ENCODE peak calls at places on chromosomes 11 and 22, in four cellular contexts. One of them, this sample, is unnamed.

GRCh38 chr11:61969838-61970452 is 2.5 kb upstream of the FTH1 start:
- DNase-seq in activated CD4-positive, alpha-beta T cell treated with anti-CD3 and anti-CD28 coated beads for 48 hours: no peak
- DNase-seq in activated gamma-delta T cell treated with Interleukin-2 at 50 U/mL for 16 hours: no peak
- DNase-seq in left ventricle myocardium inferior: no peak
- DNase-seq in this sample: no peak

GRCh38 chr11:830295-831131 is 2.2 kb upstream of the CD151 start:
- DNase-seq in activated CD4-positive, alpha-beta T cell treated with anti-CD3 and anti-CD28 coated beads for 48 hours: peak; percentile 71
- DNase-seq in activated gamma-delta T cell treated with Interleukin-2 at 50 U/mL for 16 hours: peak; percentile 66
- DNase-seq in left ventricle myocardium inferior: peak; percentile 83
- DNase-seq in this sample: peak; percentile 81

GRCh38 chr22:39527481-39527961 is 5.0 kb downstream of the RPS19BP1 start:
- DNase-seq in activated CD4-positive, alpha-beta T cell treated with anti-CD3 and anti-CD28 coated beads for 48 hours: no peak
- DNase-seq in activated gamma-delta T cell treated with Interleukin-2 at 50 U/mL for 16 hours: no peak
- DNase-seq in left ventricle myocardium inferior: no peak
- DNase-seq in this sample: no peak

GRCh38 chr11:59076876-59077571 is 9.1 kb upstream of the GLYATL1B start:
- DNase-seq in activated CD4-positive, alpha-beta T cell treated with anti-CD3 and anti-CD28 coated beads for 48 hours: no peak
- DNase-seq in activated gamma-delta T cell treated with Interleukin-2 at 50 U/mL for 16 hours: no peak
- DNase-seq in left ventricle myocardium inferior: no peak
- DNase-seq in this sample: peak; percentile 49

GRCh38 chr22:44076825-44077224 is 52.7 kb downstream of the PARVB start:
- DNase-seq in activated CD4-positive, alpha-beta T cell treated with anti-CD3 and anti-CD28 coated beads for 48 hours: no peak
- DNase-seq in activated gamma-delta T cell treated with Interleukin-2 at 50 U/mL for 16 hours: no peak
- DNase-seq in left ventricle myocardium inferior: no peak
- DNase-seq in this sample: no peak

GRCh38 chr22:27990879-27991278 is 71.8 kb upstream of the PITPNB start:
- DNase-seq in activated CD4-positive, alpha-beta T cell treated with anti-CD3 and anti-CD28 coated beads for 48 hours: no peak
- DNase-seq in activated gamma-delta T cell treated with Interleukin-2 at 50 U/mL for 16 hours: no peak
- DNase-seq in left ventricle myocardium inferior: peak; percentile 81
- DNase-seq in this sample: no peak

GRCh38 chr11:2537896-2538855 is 93.4 kb downstream of the KCNQ1 start:
- DNase-seq in activated CD4-positive, alpha-beta T cell treated with anti-CD3 and anti-CD28 coated beads for 48 hours: no peak
- DNase-seq in activated gamma-delta T cell treated with Interleukin-2 at 50 U/mL for 16 hours: no peak
- DNase-seq in left ventricle myocardium inferior: no peak
- DNase-seq in this sample: no peak

GRCh38 chr11:27618591-27618990 is 81.7 kb downstream of the BDNF start:
- DNase-seq in activated CD4-positive, alpha-beta T cell treated with anti-CD3 and anti-CD28 coated beads for 48 hours: no peak
- DNase-seq in activated gamma-delta T cell treated with Interleukin-2 at 50 U/mL for 16 hours: no peak
- DNase-seq in left ventricle myocardium inferior: no peak
- DNase-seq in this sample: no peak

GRCh38 chr11:124633355-124633754 is 10.7 kb downstream of the TBRG1 start:
- DNase-seq in activated CD4-positive, alpha-beta T cell treated with anti-CD3 and anti-CD28 coated beads for 48 hours: no peak
- DNase-seq in activated gamma-delta T cell treated with Interleukin-2 at 50 U/mL for 16 hours: no peak
- DNase-seq in left ventricle myocardium inferior: no peak
- DNase-seq in this sample: no peak

GRCh38 chr22:39290724-39291161 is 28.7 kb downstream of the RPL3 start:
- DNase-seq in activated CD4-positive, alpha-beta T cell treated with anti-CD3 and anti-CD28 coated beads for 48 hours: no peak
- DNase-seq in activated gamma-delta T cell treated with Interleukin-2 at 50 U/mL for 16 hours: no peak
- DNase-seq in left ventricle myocardium inferior: peak; percentile 86
- DNase-seq in this sample: no peak

GRCh38 chr11:5992604-5993251 is 5.9 kb upstream of the OR52L1 start:
- DNase-seq in activated CD4-positive, alpha-beta T cell treated with anti-CD3 and anti-CD28 coated beads for 48 hours: no peak
- DNase-seq in activated gamma-delta T cell treated with Interleukin-2 at 50 U/mL for 16 hours: no peak
- DNase-seq in left ventricle myocardium inferior: no peak
- DNase-seq in this sample: no peak

GRCh38 chr22:23130697-23131096 is 11.1 kb downstream of the RSPH14 start:
- DNase-seq in activated CD4-positive, alpha-beta T cell treated with anti-CD3 and anti-CD28 coated beads for 48 hours: no peak
- DNase-seq in activated gamma-delta T cell treated with Interleukin-2 at 50 U/mL for 16 hours: no peak
- DNase-seq in left ventricle myocardium inferior: no peak
- DNase-seq in this sample: no peak

GRCh38 chr11:134062255-134063030 is 6.4 kb upstream of the JAM3 start:
- DNase-seq in activated CD4-positive, alpha-beta T cell treated with anti-CD3 and anti-CD28 coated beads for 48 hours: no peak
- DNase-seq in activated gamma-delta T cell treated with Interleukin-2 at 50 U/mL for 16 hours: no peak
- DNase-seq in left ventricle myocardium inferior: no peak
- DNase-seq in this sample: no peak

GRCh38 chr11:94424662-94425061 is 23.4 kb upstream of the GPR83 start:
- DNase-seq in activated CD4-positive, alpha-beta T cell treated with anti-CD3 and anti-CD28 coated beads for 48 hours: no peak
- DNase-seq in activated gamma-delta T cell treated with Interleukin-2 at 50 U/mL for 16 hours: no peak
- DNase-seq in left ventricle myocardium inferior: no peak
- DNase-seq in this sample: no peak

GRCh38 chr11:1752907-1753425 is 2.6 kb upstream of the IFITM10 start:
- DNase-seq in activated CD4-positive, alpha-beta T cell treated with anti-CD3 and anti-CD28 coated beads for 48 hours: no peak
- DNase-seq in activated gamma-delta T cell treated with Interleukin-2 at 50 U/mL for 16 hours: no peak
- DNase-seq in left ventricle myocardium inferior: no peak
- DNase-seq in this sample: no peak

GRCh38 chr22:23235425-23235824 is 55.1 kb downstream of the BCR start:
- DNase-seq in activated CD4-positive, alpha-beta T cell treated with anti-CD3 and anti-CD28 coated beads for 48 hours: no peak
- DNase-seq in activated gamma-delta T cell treated with Interleukin-2 at 50 U/mL for 16 hours: no peak
- DNase-seq in left ventricle myocardium inferior: no peak
- DNase-seq in this sample: no peak

GRCh38 chr11:36119300-36119699 is 169.9 kb downstream of the COMMD9 start:
- DNase-seq in activated CD4-positive, alpha-beta T cell treated with anti-CD3 and anti-CD28 coated beads for 48 hours: no peak
- DNase-seq in activated gamma-delta T cell treated with Interleukin-2 at 50 U/mL for 16 hours: no peak
- DNase-seq in left ventricle myocardium inferior: no peak
- DNase-seq in this sample: no peak

GRCh38 chr11:3866206-3866605 is 10.7 kb downstream of the STIM1 start:
- DNase-seq in activated CD4-positive, alpha-beta T cell treated with anti-CD3 and anti-CD28 coated beads for 48 hours: no peak
- DNase-seq in activated gamma-delta T cell treated with Interleukin-2 at 50 U/mL for 16 hours: no peak
- DNase-seq in left ventricle myocardium inferior: peak; percentile 45
- DNase-seq in this sample: no peak

GRCh38 chr11:102419181-102419580 is 33.4 kb downstream of the TMEM123 start:
- DNase-seq in activated CD4-positive, alpha-beta T cell treated with anti-CD3 and anti-CD28 coated beads for 48 hours: no peak
- DNase-seq in activated gamma-delta T cell treated with Interleukin-2 at 50 U/mL for 16 hours: no peak
- DNase-seq in left ventricle myocardium inferior: no peak
- DNase-seq in this sample: no peak

GRCh38 chr11:79244805-79245197 is 196.0 kb downstream of the TENM4 start:
- DNase-seq in activated CD4-positive, alpha-beta T cell treated with anti-CD3 and anti-CD28 coated beads for 48 hours: no peak
- DNase-seq in activated gamma-delta T cell treated with Interleukin-2 at 50 U/mL for 16 hours: no peak
- DNase-seq in left ventricle myocardium inferior: no peak
- DNase-seq in this sample: no peak

GRCh38 chr11:108405706-108406105 is 61.6 kb downstream of the C11orf65 start:
- DNase-seq in activated CD4-positive, alpha-beta T cell treated with anti-CD3 and anti-CD28 coated beads for 48 hours: no peak
- DNase-seq in activated gamma-delta T cell treated with Interleukin-2 at 50 U/mL for 16 hours: no peak
- DNase-seq in left ventricle myocardium inferior: no peak
- DNase-seq in this sample: no peak

GRCh38 chr22:37310815-37311595 is 28.7 kb downstream of the CYTH4 start:
- DNase-seq in activated CD4-positive, alpha-beta T cell treated with anti-CD3 and anti-CD28 coated beads for 48 hours: no peak
- DNase-seq in activated gamma-delta T cell treated with Interleukin-2 at 50 U/mL for 16 hours: no peak
- DNase-seq in left ventricle myocardium inferior: peak; percentile 43
- DNase-seq in this sample: no peak

GRCh38 chr11:68047437-68048290 is 8.8 kb downstream of the TCIRG1 start:
- DNase-seq in activated CD4-positive, alpha-beta T cell treated with anti-CD3 and anti-CD28 coated beads for 48 hours: no peak
- DNase-seq in activated gamma-delta T cell treated with Interleukin-2 at 50 U/mL for 16 hours: no peak
- DNase-seq in left ventricle myocardium inferior: no peak
- DNase-seq in this sample: no peak

GRCh38 chr11:36398261-36398953 is 102.3 kb downstream of the PRR5L start:
- DNase-seq in activated CD4-positive, alpha-beta T cell treated with anti-CD3 and anti-CD28 coated beads for 48 hours: no peak
- DNase-seq in activated gamma-delta T cell treated with Interleukin-2 at 50 U/mL for 16 hours: no peak
- DNase-seq in left ventricle myocardium inferior: no peak
- DNase-seq in this sample: no peak

GRCh38 chr11:68424981-68425865 is 35.3 kb upstream of the PPP6R3 start:
- DNase-seq in activated CD4-positive, alpha-beta T cell treated with anti-CD3 and anti-CD28 coated beads for 48 hours: no peak
- DNase-seq in activated gamma-delta T cell treated with Interleukin-2 at 50 U/mL for 16 hours: no peak
- DNase-seq in left ventricle myocardium inferior: no peak
- DNase-seq in this sample: no peak

GRCh38 chr11:112382561-112382960 is 121.9 kb upstream of the PLET1 start:
- DNase-seq in activated CD4-positive, alpha-beta T cell treated with anti-CD3 and anti-CD28 coated beads for 48 hours: no peak
- DNase-seq in activated gamma-delta T cell treated with Interleukin-2 at 50 U/mL for 16 hours: no peak
- DNase-seq in left ventricle myocardium inferior: no peak
- DNase-seq in this sample: no peak

GRCh38 chr11:44952082-44952481 is 1.4 kb upstream of the TP53I11 start:
- DNase-seq in activated CD4-positive, alpha-beta T cell treated with anti-CD3 and anti-CD28 coated beads for 48 hours: no peak
- DNase-seq in activated gamma-delta T cell treated with Interleukin-2 at 50 U/mL for 16 hours: no peak
- DNase-seq in left ventricle myocardium inferior: no peak
- DNase-seq in this sample: no peak

GRCh38 chr11:35141538-35141937 is 2.6 kb downstream of the CD44 start:
- DNase-seq in activated CD4-positive, alpha-beta T cell treated with anti-CD3 and anti-CD28 coated beads for 48 hours: peak; percentile 47
- DNase-seq in activated gamma-delta T cell treated with Interleukin-2 at 50 U/mL for 16 hours: peak; percentile 29
- DNase-seq in left ventricle myocardium inferior: peak; percentile 39
- DNase-seq in this sample: peak; percentile 64

GRCh38 chr11:57294225-57295131 is 30.3 kb downstream of the TNKS1BP1 start:
- DNase-seq in activated CD4-positive, alpha-beta T cell treated with anti-CD3 and anti-CD28 coated beads for 48 hours: no peak
- DNase-seq in activated gamma-delta T cell treated with Interleukin-2 at 50 U/mL for 16 hours: no peak
- DNase-seq in left ventricle myocardium inferior: no peak
- DNase-seq in this sample: no peak

GRCh38 chr22:19494676-19495173 is 15.0 kb downstream of the CDC45 start:
- DNase-seq in activated CD4-positive, alpha-beta T cell treated with anti-CD3 and anti-CD28 coated beads for 48 hours: no peak
- DNase-seq in activated gamma-delta T cell treated with Interleukin-2 at 50 U/mL for 16 hours: no peak
- DNase-seq in left ventricle myocardium inferior: no peak
- DNase-seq in this sample: no peak

GRCh38 chr11:69035150-69035958 is 13.4 kb upstream of the TPCN2 start:
- DNase-seq in activated CD4-positive, alpha-beta T cell treated with anti-CD3 and anti-CD28 coated beads for 48 hours: no peak
- DNase-seq in activated gamma-delta T cell treated with Interleukin-2 at 50 U/mL for 16 hours: no peak
- DNase-seq in left ventricle myocardium inferior: no peak
- DNase-seq in this sample: no peak